ENCODE peak calls at places on chromosomes 7 and 10, in seven cellular contexts. M is colonic mucosa; Q is NCI-H2171; D is stimulated activated CD4-positive, alpha-beta T cell treated with anti-CD3 and anti-CD28 coated beads, TNF-alpha, amount 100 ng/mL, for 24 hours; Z is HCT116; H is pulmonary artery endothelial cell; E is fibroblast of pulmonary artery. R is an unnamed sample.

GRCh38 chr10:33800986-33801385 is 466.5 kb upstream of the NRP1 start:
- DNase-seq in M (no peak), Z (no peak), Q (no peak), H (no peak), E (no peak), D (no peak), R (no peak)

GRCh38 chr10:33240931-33241330 is 93.5 kb downstream of the NRP1 start:
- DNase-seq in Q (no peak), H (no peak), D (no peak), Z (no peak), E (no peak), M (no peak), R (no peak)

GRCh38 chr10:120981601-120982381 is 130.6 kb downstream of the WDR11 start:
- DNase-seq in Q (no peak), Z (no peak), M (no peak), E (no peak), D (no peak), H (no peak), R (peak; percentile 5)

GRCh38 chr7:68929712-68930395 is 668.4 kb upstream of the AUTS2 start:
- DNase-seq in H (no peak), E (peak; percentile 44), D (no peak), Q (no peak), M (no peak), Z (no peak), R (peak; percentile 57)

GRCh38 chr7:77413128-77413527 is 3.0 kb downstream of the GSAP start:
- DNase-seq in E (no peak), D (no peak), Q (no peak), H (no peak), M (no peak), Z (no peak), R (peak; percentile 29)

GRCh38 chr10:129955591-129956284 is 8.3 kb downstream of the EBF3 start:
- DNase-seq in E (peak; percentile 49), D (no peak), Q (no peak), Z (no peak), H (no peak), M (no peak), R (peak; percentile 54)

GRCh38 chr7:16646427-16647081 is 573 bp downstream of the BZW2 start:
- DNase-seq in Q (no peak), E (no peak), Z (no peak), H (no peak), M (peak; percentile 60), D (no peak), R (peak; percentile 71)

GRCh38 chr10:101529720-101530553 is 58.1 kb downstream of the POLL start:
- DNase-seq in Q (no peak), H (no peak), M (no peak), D (no peak), E (no peak), Z (no peak), R (peak; percentile 72)

GRCh38 chr10:78416031-78416800 is 382.6 kb downstream of the RPS24 start:
- DNase-seq in D (no peak), Z (no peak), H (no peak), Q (no peak), E (peak; percentile 31), M (no peak), R (no peak)

GRCh38 chr10:96367470-96367869 is 8.7 kb upstream of the OPALIN start:
- DNase-seq in E (no peak), M (no peak), Q (no peak), Z (no peak), H (no peak), D (no peak), R (no peak)

GRCh38 chr10:122386514-122386913 is 12.0 kb downstream of the PLEKHA1 start:
- DNase-seq in H (no peak), Q (no peak), E (no peak), Z (no peak), M (no peak), D (no peak), R (no peak)

GRCh38 chr7:96952974-96953391 is 52.4 kb upstream of the DLX6 start:
- DNase-seq in H (no peak), Z (no peak), E (peak; percentile 0), Q (no peak), D (no peak), M (no peak), R (peak; percentile 40)

GRCh38 chr7:93179173-93179572 is 31.0 kb upstream of the SAMD9L start:
- DNase-seq in D (no peak), H (no peak), E (no peak), Z (no peak), Q (no peak), M (no peak), R (no peak)

GRCh38 chr7:139747662-139748372 is 30.0 kb downstream of the HIPK2 start:
- DNase-seq in Q (no peak), M (no peak), Z (no peak), H (no peak), E (no peak), D (no peak), R (no peak)

GRCh38 chr10:103680869-103681236 is 174.5 kb downstream of the SH3PXD2A start:
- DNase-seq in Z (no peak), D (no peak), H (no peak), Q (no peak), M (no peak), E (no peak), R (no peak)

GRCh38 chr10:26044123-26044749 is 110.2 kb downstream of the MYO3A start:
- DNase-seq in D (no peak), Q (no peak), Z (no peak), E (no peak), H (no peak), M (no peak), R (peak; percentile 43)

GRCh38 chr10:110432814-110433565 is 64.7 kb upstream of the DUSP5 start:
- DNase-seq in E (no peak), M (no peak), H (no peak), D (no peak), Z (no peak), Q (no peak), R (no peak)

GRCh38 chr7:149495785-149496641 is 1.6 kb downstream of the ZNF746 start:
- DNase-seq in M (peak; percentile 63), Z (no peak), D (no peak), Q (no peak), H (peak; percentile 44), E (peak; percentile 87), R (peak; percentile 42)

GRCh38 chr10:68598978-68599753 is 39.0 kb downstream of the TET1 start:
- DNase-seq in E (peak; percentile 51), Z (no peak), D (no peak), H (no peak), Q (no peak), M (peak; percentile 32), R (peak; percentile 86)

GRCh38 chr10:95467162-95467599 is 94.0 kb downstream of the SORBS1 start:
- DNase-seq in E (peak; percentile 56), H (no peak), M (peak; percentile 64), D (no peak), Q (no peak), Z (peak; percentile 37), R (peak; percentile 94)